ENCODE peak calls at places on chromosomes 11 and 22, in five cellular contexts. A is H1, C is K562, I is HCT116, H is NT2/D1. D is an unnamed sample.
A peak's percentile ranks its signal among the peaks of the same experiment; 100 is the strongest.

GRCh38 chr11:15818132-15818842 is 538.1 kb downstream of the SOX6 start:
- DNase-seq in A (no peak), C (no peak), I (no peak), H (no peak), D (no peak)

GRCh38 chr11:117318738-117319137 is 2.7 kb upstream of the BACE1 start:
- DNase-seq in A (no peak), C (no peak), I (no peak), H (no peak), D (no peak)

GRCh38 chr22:32541481-32541880 is 66.9 kb downstream of the FBXO7 start:
- DNase-seq in A (no peak), C (no peak), I (no peak), H (no peak), D (no peak)

GRCh38 chr11:105230586-105230985 is 91.0 kb upstream of the CARD18 start:
- DNase-seq in A (no peak), C (no peak), I (no peak), H (no peak), D (no peak)

GRCh38 chr11:122951231-122951630 is 30.4 kb downstream of the BSX start:
- DNase-seq in A (no peak), C (no peak), I (no peak), H (no peak), D (no peak)

GRCh38 chr11:78354741-78355705 is 62.6 kb downstream of the GAB2 start:
- DNase-seq in A (no peak), C (peak; percentile 63), I (no peak), H (no peak), D (no peak)

GRCh38 chr11:1290052-1291040 is 19.1 kb downstream of the TOLLIP start:
- DNase-seq in A (no peak), C (no peak), I (no peak), H (no peak), D (no peak)

GRCh38 chr22:50074551-50075042 is 10.6 kb downstream of the MLC1 start:
- DNase-seq in A (no peak), C (no peak), I (no peak), H (no peak), D (no peak)

GRCh38 chr22:47449508-47450270 is 687.2 kb downstream of the TBC1D22A start:
- DNase-seq in A (no peak), C (no peak), I (no peak), H (no peak), D (no peak)

GRCh38 chr22:16966251-16966650 is 41.8 kb downstream of the GAB4 start:
- DNase-seq in A (no peak), C (no peak), I (no peak), H (no peak), D (no peak)

GRCh38 chr11:83257638-83258229 is 28.4 kb downstream of the CCDC90B start:
- DNase-seq in A (no peak), C (no peak), I (no peak), H (no peak), D (no peak)

GRCh38 chr11:79902493-79902892 is 461.7 kb upstream of the TENM4 start:
- DNase-seq in A (no peak), C (no peak), I (no peak), H (no peak), D (no peak)

GRCh38 chr11:127998421-127998820 is 588.9 kb downstream of the ETS1 start:
- DNase-seq in A (no peak), C (no peak), I (no peak), H (no peak), D (no peak)

GRCh38 chr11:18347471-18348125 is 25.2 kb downstream of the GTF2H1 start:
- DNase-seq in A (no peak), C (no peak), I (no peak), H (no peak), D (no peak)

DNA sequence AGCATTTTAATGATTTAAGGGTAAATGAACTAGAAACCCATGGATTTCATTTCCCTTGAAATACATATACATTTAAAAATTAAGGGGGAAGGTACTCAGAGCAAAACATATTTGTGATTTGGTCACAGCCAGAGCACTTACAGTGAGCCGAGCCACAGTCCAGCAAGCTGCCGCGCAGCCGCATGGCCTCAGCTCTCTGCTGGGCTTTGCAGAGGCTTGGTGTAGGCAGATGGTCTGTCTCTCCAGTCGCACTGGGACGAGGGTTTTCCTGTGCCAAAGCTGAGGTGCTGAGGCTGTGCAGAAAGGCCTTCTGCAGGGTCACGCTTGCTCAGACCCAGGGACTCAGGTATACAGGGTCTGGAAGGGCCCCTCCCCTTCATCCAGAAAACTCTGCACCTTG is 367.3 kb downstream of the OPCML start:
- DNase-seq in A (no peak), C (no peak), I (no peak), H (no peak), D (no peak)
- TF ChIP-seq ZNF274 in A (no peak), C (no peak), I (no peak), H (no peak), D (no peak)

GRCh38 chr22:30335236-30335635 is 8.5 kb upstream of the TBC1D10A start:
- DNase-seq in A (no peak), C (no peak), I (no peak), H (no peak), D (no peak)
- TF ChIP-seq ZNF274 in A (no peak), C (no peak), I (no peak), H (no peak), D (no peak)

DNA sequence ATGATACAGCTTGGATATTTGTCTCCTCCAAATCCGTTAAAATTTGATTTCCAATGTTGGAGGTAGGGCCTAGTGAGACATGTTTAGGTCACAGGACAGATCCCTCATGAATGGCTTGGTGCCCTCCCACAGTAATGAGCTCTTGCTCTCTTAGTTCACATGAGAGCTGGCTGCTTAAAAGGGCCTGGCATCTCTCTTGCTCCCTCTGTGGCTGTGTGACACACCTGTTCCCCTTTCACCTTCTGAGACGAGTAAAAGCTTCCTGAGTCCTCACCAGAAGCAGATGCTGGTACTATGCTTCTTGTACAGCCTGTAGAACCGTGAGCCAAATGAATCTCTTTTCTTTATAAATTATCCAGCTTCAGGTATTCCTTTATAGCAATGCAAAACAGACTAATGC is 3.5 kb downstream of the VPS37C start:
- DNase-seq in A (no peak), C (no peak), I (no peak), H (no peak), D (no peak)
- TF ChIP-seq ZNF274 in A (no peak), C (no peak), I (no peak), H (no peak), D (no peak)

DNA sequence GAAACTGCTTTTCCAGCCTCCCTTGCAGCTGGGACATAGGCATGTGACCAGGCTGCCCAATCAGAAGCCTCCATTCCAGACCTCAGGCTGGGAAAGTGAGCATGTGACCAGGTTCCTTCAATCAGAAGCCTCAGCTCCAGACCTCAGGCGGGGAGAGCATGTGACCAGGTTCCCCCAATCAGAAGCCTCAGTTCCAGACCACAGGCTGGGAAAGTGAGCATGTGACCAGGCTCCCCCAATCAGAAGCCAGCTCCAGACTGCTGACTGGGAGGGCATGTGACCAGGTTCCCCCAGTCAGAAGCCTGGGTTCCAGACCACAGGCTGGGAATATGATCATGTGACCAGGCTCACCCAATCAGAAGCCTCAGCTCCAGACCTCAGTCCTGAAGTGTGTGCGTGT is 11.7 kb upstream of the IL2RB start:
- DNase-seq in A (no peak), C (peak; percentile 36), I (peak; percentile 23), H (no peak), D (no peak)
- TF ChIP-seq ZNF274 in A (no peak), C (no peak), I (no peak), H (no peak), D (no peak)

DNA sequence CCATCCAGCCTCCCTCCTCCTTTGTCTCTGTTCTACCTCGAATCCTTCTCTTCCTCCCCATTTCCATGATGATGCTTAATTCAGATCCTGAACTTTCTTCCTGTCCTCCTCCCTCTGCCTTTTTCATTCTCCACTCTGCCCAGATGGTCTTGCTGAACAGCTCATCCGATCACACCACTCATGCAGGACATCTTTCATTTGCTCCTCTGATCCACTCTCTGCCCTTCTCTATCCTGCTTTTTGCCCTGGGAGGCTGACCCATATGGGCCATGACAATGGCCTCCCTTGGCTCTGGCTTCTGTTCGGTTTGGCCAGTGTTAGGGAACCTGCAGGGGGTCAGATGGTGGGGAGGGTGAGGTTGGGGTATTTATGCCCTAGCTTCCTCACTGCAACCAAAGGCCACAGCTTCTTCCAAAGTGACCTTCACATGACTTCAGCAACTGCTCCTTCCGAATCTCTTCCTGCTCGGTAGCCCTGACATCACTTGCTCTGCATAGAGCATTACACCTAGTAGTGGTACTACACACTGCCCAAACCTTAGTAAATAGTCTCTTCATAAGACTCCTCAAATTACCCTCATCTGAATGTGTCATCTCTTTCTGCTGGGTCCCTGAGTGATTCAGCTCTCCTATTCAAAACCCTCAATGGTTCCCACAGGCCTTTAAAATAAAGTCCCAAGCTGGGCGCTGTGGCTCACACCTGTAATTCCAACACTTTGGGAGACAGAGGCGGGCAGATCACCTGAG is 32.7 kb upstream of the MICAL2 start:
- DNase-seq in A (no peak), C (no peak), I (no peak), H (no peak), D (no peak)
- TF ChIP-seq ZNF274 in A (no peak), C (no peak), I (no peak), H (no peak), D (no peak)

DNA sequence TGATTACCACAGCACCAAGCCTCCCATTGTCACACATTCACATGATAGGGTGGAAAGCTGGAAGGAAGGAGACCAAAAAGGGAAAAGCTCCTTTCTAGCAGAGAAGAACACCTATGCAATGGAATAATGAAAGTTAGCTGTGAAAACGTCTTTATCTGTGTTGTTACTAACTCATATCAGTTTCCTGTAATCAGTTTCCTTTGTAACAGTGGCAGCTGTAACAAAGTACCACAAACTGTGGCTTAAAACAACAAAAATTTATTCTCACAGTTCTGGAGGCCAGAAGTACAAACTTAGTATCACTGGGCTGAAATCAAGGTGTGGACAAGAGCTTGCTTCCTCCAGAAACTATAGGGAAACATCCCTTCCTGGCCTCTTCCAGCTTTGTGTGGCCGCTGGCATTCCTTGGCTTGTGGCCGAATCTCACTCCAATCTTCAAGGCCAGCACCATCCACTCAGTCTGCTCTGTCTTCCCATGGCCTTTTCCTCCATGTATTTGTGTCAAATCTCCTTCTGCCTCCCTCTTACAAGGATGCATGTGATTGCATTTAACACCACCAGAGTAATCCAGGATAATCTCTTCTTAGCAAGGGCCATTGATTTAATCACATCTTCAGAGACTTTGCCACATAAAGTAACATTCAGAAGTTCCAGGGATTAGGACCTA is 6.3 kb upstream of the RBM14 start:
- DNase-seq in A (no peak), C (no peak), I (no peak), H (no peak), D (no peak)
- TF ChIP-seq ZNF274 in A (no peak), C (no peak), I (no peak), H (no peak), D (no peak)

DNA sequence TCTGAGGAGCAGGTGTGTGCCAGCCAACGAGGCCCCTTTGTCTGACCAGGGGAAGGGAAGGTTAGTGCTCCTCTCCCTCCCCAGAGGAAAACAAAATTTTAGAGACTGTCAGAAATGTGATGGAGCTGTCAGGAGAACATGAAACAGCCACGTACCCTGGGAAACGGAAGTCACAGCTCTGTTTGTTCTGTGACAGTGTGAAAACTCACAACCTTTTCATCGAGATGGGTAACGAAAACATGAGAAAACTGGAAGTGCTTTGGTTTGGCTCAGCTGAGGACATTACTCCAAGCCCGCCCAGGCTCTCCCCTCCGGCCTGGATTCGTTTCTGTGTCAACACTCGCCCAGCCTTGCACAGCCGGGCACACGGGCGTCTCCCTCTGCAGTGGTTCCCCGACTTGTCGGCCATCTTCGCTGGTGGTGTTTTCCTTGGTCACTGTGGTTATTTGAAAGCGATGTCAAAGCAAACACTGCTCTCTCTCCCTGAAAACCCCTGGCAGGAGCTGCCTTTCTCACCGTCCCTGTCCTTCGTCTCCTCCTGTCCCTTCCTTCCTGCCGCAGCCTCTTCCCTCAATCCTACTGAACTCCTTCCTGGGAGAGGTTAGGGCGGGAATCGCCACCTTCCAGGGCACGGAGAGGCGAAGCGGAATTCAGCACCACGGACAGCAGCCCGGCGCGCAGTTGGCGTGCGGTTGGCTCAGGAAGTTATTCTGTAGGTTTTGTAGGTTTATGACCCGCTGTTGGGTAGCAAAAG is 12.9 kb upstream of the RPS19BP1 start:
- DNase-seq in A (peak; percentile 92), C (peak; percentile 66), I (no peak), H (peak; percentile 63), D (no peak)
- TF ChIP-seq ZNF274 in A (no peak), C (no peak), I (no peak), H (no peak), D (no peak)

D was measured in GM12878.